ENCODE peak calls at places on chromosomes 6 and 20, in five cellular contexts. F is A673, M is fibroblast of lung, C is aorta, I is adipocyte. A is an unnamed sample.

GRCh38 chr6:84763397-84764331 is 734 bp downstream of the TBX18 start:
- DNase-seq in F (peak), M (peak), C (peak), I (peak), A (no peak)

GRCh38 chr6:16684896-16685554 is 76.2 kb downstream of the ATXN1 start:
- DNase-seq in F (no peak), M (no peak), C (no peak), I (peak), A (peak)

GRCh38 chr6:49666930-49667369 is 30.3 kb upstream of the RHAG start:
- DNase-seq in F (no peak), M (no peak), C (no peak), I (no peak), A (no peak)

GRCh38 chr6:17907467-17908229 is 79.8 kb downstream of the KIF13A start:
- DNase-seq in F (peak), M (peak), C (peak), I (peak), A (peak)

GRCh38 chr6:33174784-33175183 is 17.5 kb downstream of the COL11A2 start:
- DNase-seq in F (no peak), M (no peak), C (peak), I (no peak), A (no peak)

GRCh38 chr6:10901751-10902150 is 14.9 kb downstream of the SYCP2L start:
- DNase-seq in F (no peak), M (no peak), C (no peak), I (no peak), A (peak)

GRCh38 chr6:7262746-7263335 is 50.2 kb downstream of the SSR1 start:
- DNase-seq in F (no peak), M (no peak), C (peak), I (no peak), A (no peak)

GRCh38 chr6:111552241-111552744 is 53.4 kb downstream of the TRAF3IP2 start:
- DNase-seq in F (peak), M (peak), C (peak), I (peak), A (no peak)

GRCh38 chr6:40968620-40969145 is 70.3 kb downstream of the UNC5CL start:
- DNase-seq in F (no peak), M (no peak), C (no peak), I (no peak), A (no peak)

GRCh38 chr20:32973077-32973717 is 31.0 kb downstream of the SUN5 start:
- DNase-seq in F (no peak), M (no peak), C (no peak), I (no peak), A (no peak)

GRCh38 chr6:39273394-39273793 is 40.8 kb downstream of the KCNK17 start:
- DNase-seq in F (no peak), M (no peak), C (no peak), I (no peak), A (no peak)

GRCh38 chr6:32195652-32195901 is 3.1 kb upstream of the GPSM3 start:
- DNase-seq in F (peak), M (peak), C (peak), I (peak), A (peak)

GRCh38 chr6:144920391-144920983 is 635.4 kb downstream of the UTRN start:
- DNase-seq in F (no peak), M (no peak), C (no peak), I (no peak), A (no peak)

GRCh38 chr20:50278684-50279531 is 88.3 kb downstream of the CEBPB start:
- DNase-seq in F (no peak), M (peak), C (peak), I (no peak), A (no peak)

GRCh38 chr6:132085731-132086130 is 134.6 kb upstream of the CCN2 start:
- DNase-seq in F (peak), M (no peak), C (no peak), I (no peak), A (peak)

GRCh38 chr6:44245912-44246662 is 814 bp upstream of the HSP90AB1 start:
- DNase-seq in F (peak), M (peak), C (peak), I (peak), A (peak)

GRCh38 chr6:158835616-158836221 is 16.6 kb upstream of the EZR start:
- DNase-seq in F (no peak), M (peak), C (peak), I (no peak), A (no peak)

GRCh38 chr6:152726313-152726712 is 24.3 kb upstream of the VIP start:
- DNase-seq in F (no peak), M (no peak), C (no peak), I (no peak), A (no peak)

GRCh38 chr6:159422041-159422984 is 253.1 kb downstream of the FNDC1 start:
- DNase-seq in F (no peak), M (no peak), C (peak), I (no peak), A (no peak)

GRCh38 chr20:21702553-21703467 is 2.7 kb upstream of the PAX1 start:
- DNase-seq in F (peak), M (peak), C (no peak), I (peak), A (peak)

GRCh38 chr6:53432318-53433161 is 83.8 kb upstream of the ELOVL5 start:
- DNase-seq in F (no peak), M (peak), C (no peak), I (peak), A (no peak)

GRCh38 chr20:4573564-4574355 is 147.9 kb upstream of the PRND start:
- DNase-seq in F (peak), M (peak), C (peak), I (peak), A (no peak)

GRCh38 chr6:74519172-74519571 is 686.7 kb downstream of the COL12A1 start:
- DNase-seq in F (no peak), M (peak), C (no peak), I (peak), A (no peak)

GRCh38 chr20:760751-761417 is 7.4 kb downstream of the SLC52A3 start:
- DNase-seq in F (peak), M (no peak), C (peak), I (no peak), A (peak)

GRCh38 chr6:43276180-43277082 is 21.6 kb upstream of the SLC22A7 start:
- DNase-seq in F (no peak), M (peak), C (no peak), I (no peak), A (peak)

GRCh38 chr6:114638346-114638745 is 295.5 kb upstream of the HS3ST5 start:
- DNase-seq in F (no peak), M (peak), C (no peak), I (peak), A (no peak)

GRCh38 chr6:100283288-100283687 is 181.4 kb downstream of the SIM1 start:
- DNase-seq in F (no peak), M (peak), C (no peak), I (peak), A (no peak)

GRCh38 chr6:123016431-123017110 is 20.5 kb downstream of the CLVS2 start:
- DNase-seq in F (peak), M (no peak), C (no peak), I (no peak), A (no peak)

GRCh38 chr6:155880905-155881304 is 425.3 kb upstream of the NOX3 start:
- DNase-seq in F (no peak), M (peak), C (no peak), I (peak), A (no peak)

GRCh38 chr6:35238843-35239289 is 20.7 kb upstream of the ZNF76 start:
- DNase-seq in F (no peak), M (peak), C (peak), I (no peak), A (no peak)

GRCh38 chr20:539848-540247 is 3.7 kb downstream of the CSNK2A1 start:
- DNase-seq in F (no peak), M (peak), C (no peak), I (peak), A (no peak)

GRCh38 chr6:21386744-21387143 is 206.8 kb upstream of the SOX4 start:
- DNase-seq in F (peak), M (no peak), C (no peak), I (no peak), A (no peak)

GRCh38 chr6:30719356-30719755 is 796 bp upstream of the TUBB start:
- DNase-seq in F (no peak), M (no peak), C (peak), I (no peak), A (peak)
- H3K4me3 ChIP-seq in F (peak), M (peak), C (no peak), I (peak), A (peak)

DNA sequence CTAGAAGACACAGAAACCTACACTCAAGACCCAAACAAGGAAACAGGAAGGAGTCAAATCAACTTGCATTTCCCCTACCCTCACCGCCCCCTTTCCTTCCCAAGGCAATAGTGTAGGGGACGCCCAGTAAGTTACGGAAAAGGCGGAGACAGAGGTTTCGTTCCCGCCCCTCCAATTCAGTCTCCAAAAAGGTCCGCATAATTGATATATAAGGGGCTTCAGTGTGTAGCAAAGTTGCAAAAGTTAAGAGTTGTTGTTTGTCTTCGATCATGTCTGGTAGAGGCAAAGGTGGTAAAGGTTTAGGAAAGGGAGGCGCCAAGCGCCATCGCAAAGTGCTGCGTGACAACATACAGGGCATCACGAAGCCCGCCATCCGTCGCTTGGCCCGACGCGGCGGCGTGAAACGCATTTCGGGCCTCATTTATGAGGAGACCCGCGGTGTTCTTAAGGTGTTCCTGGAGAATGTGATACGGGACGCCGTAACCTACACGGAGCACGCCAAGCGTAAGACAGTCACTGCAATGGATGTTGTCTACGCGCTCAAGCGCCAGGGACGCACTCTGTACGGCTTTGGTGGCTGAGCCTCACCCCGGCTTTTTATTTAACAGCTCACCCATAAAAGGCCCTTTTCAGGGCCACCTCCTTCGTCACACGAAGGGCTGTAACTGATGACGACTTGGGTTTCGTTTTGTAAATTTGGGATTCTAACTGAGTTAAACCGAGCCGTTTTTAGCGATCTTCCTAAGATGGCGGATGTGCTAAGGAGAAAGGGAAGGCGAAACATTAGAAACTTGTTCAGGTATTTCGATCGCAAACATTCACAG is 124.6 kb upstream of the BTN3A2 start:
- DNase-seq in F (peak), M (peak), C (peak), I (peak), A (peak)
- H3K4me3 ChIP-seq in F (peak), M (peak), C (peak), I (peak), A (peak)

GRCh38 chr6:30954631-30955366 is 14.0 kb downstream of the MUCL3 start:
- DNase-seq in F (peak), M (no peak), C (no peak), I (no peak), A (no peak)
- H3K4me3 ChIP-seq in F (peak), M (peak), C (no peak), I (peak), A (peak)

GRCh38 chr6:170273681-170274080 is 17.2 kb downstream of the DLL1 start:
- DNase-seq in F (no peak), M (no peak), C (no peak), I (no peak), A (no peak)

GRCh38 chr6:170270984-170271593 is 19.8 kb downstream of the DLL1 start:
- DNase-seq in F (no peak), M (no peak), C (peak), I (no peak), A (no peak)

GRCh38 chr6:170273191-170273590 is 17.7 kb downstream of the DLL1 start:
- DNase-seq in F (no peak), M (no peak), C (peak), I (no peak), A (no peak)

GRCh38 chr6:170271771-170272314 is 19.0 kb downstream of the DLL1 start:
- DNase-seq in F (no peak), M (no peak), C (peak), I (no peak), A (peak)

GRCh38 chr6:170272341-170273065 is 18.4 kb downstream of the DLL1 start:
- DNase-seq in F (no peak), M (no peak), C (peak), I (no peak), A (no peak)
- H3K4me3 ChIP-seq in F (no peak), M (no peak), C (no peak), I (no peak), A (peak)

GRCh38 chr6:1391692-1392309 is 2.4 kb downstream of the FOXF2 start:
- DNase-seq in F (no peak), M (no peak), C (no peak), I (peak), A (no peak)

GRCh38 chr6:1389791-1390070 is 355 bp downstream of the FOXF2 start:
- DNase-seq in F (no peak), M (no peak), C (no peak), I (no peak), A (no peak)

GRCh38 chr6:1388927-1389790 is at the start of gene FOXF2:
- DNase-seq in F (no peak), M (peak), C (no peak), I (peak), A (no peak)

GRCh38 chr6:1390071-1390804 is 862 bp downstream of the FOXF2 start:
- DNase-seq in F (peak), M (peak), C (no peak), I (peak), A (no peak)

DNA sequence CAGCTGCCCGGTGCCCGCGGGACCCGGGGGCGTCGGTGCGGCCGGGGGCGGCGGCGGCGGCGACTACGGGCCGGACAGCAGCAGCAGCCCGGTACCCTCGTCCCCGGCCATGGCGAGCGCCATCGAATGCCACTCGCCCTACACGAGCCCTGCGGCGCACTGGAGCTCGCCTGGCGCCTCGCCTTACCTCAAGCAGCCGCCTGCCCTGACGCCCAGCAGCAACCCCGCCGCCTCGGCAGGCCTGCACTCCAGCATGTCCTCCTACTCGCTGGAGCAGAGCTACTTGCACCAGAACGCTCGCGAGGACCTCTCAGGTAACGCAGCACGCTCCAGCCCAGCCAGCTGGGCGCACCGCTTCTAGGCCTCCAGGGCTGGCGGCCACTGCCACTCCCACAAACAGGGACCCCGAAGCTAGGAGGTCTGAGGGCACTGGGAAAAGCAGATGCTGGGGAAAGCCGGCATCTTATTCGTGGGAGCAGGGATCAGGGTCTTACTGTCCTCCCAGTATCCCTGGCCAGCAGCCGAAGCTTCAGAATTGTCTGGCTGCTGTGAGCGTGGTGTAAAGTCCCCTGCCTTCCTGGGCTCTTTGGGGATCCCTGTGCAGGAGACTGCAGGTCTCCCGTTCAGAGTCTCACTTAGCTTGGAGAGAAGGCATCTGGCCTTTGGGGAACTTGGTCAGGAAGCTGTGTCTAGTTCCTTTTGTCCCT is 1.6 kb downstream of the FOXF2 start:
- DNase-seq in F (no peak), M (peak), C (no peak), I (peak), A (no peak)
- H3K4me3 ChIP-seq in F (no peak), M (peak), C (no peak), I (peak), A (no peak)

GRCh38 chr6:30826961-30827342 is 57.4 kb upstream of the DDR1 start:
- DNase-seq in F (no peak), M (no peak), C (no peak), I (no peak), A (no peak)

GRCh38 chr6:30829016-30829415 is 55.3 kb upstream of the DDR1 start:
- DNase-seq in F (no peak), M (no peak), C (no peak), I (no peak), A (no peak)

GRCh38 chr6:30830438-30830837 is 53.9 kb upstream of the DDR1 start:
- DNase-seq in F (no peak), M (no peak), C (no peak), I (no peak), A (no peak)

GRCh38 chr6:30829639-30830250 is 54.6 kb upstream of the DDR1 start:
- DNase-seq in F (no peak), M (no peak), C (no peak), I (no peak), A (no peak)

DNA sequence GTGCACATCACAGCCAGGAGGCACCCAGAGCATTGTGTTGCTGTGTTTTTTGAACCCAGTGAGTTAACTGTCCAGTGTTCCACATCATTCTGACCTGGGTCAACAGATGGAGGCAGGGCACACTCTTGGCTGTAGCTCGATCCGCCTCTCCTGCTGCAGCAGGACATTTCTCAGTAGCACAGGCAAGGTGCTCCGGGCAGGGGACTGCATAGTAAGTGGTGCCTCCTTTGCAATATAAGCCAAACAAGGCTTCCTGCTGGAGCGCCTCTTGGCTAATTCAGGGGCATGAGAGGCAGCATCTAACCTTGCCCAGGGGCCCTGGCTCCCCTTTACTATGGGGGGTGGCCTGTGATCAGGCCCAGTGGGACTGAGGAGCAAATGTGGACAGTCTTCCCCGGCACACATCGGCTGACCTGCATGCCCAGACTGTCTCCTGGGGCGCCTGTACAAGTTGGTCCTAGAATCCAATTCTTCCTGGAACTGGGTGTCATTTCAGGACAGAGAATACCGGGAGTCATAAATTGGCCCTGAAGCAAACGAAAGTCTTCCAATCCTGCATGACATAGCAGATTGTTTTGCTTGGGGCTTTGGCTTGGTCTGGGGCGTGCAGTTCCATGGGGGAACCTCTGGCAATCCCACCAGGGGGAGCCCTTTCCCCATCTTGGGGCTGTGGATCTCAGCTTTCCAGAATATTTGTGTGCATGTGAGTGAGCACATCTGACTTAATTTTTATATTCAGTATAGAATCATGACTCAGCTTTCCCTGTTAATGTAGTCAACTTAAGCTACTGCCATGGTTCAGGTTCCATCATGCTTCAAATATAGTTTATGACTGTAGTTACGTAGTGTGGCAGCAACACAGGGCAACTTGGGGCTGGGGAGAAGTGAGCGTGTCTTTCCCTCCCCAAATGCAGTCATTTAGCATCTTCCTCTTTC is 56.0 kb upstream of the DDR1 start:
- DNase-seq in F (peak), M (peak), C (peak), I (peak), A (peak)
- H3K4me3 ChIP-seq in F (no peak), M (no peak), C (no peak), I (peak), A (no peak)

GRCh38 chr6:45479834-45480696 is 102.3 kb upstream of the SUPT3H start:
- DNase-seq in F (peak), M (peak), C (no peak), I (peak), A (peak)
- H3K4me3 ChIP-seq in F (peak), M (no peak), C (no peak), I (peak), A (no peak)

DNA sequence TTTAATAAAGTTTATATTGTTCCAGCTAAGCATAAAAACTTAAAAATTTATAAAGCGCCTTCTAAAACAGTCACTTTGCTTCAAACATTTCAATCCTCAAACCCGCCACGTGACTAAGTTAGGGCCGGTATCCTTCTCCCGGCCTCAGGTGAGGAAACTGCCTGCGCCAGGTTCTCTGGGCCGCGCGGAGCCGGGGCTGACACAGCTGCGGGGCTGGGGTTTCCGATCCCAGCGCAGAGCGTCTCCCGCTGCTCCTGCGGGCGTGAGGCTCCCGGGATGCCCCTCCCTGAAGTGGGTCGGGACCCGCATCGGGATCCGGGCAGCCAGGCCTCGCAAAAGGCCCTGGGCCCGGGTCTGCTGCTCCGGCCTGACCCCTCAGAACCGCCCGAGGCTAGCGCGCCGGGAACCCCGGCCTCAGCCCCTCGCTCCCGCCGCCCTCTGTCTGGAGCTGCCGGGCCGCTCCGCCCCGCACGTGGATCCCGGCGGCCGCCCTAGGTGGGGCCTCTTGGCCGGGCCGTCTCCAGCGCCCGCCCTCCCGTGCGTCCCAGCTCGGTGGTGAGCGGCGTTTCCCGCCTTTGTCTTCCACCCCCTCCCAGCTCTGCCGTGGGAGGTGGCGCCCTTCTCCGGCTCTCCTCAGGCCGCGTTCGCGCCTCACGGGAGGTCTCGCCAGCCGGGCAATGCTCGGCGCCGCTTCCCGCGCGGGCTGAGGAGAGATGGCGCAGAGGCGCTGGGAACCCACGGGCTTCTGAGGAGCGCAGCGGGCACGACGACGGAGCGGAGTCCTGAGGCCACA is 267.9 kb downstream of the DLL1 start:
- DNase-seq in F (no peak), M (no peak), C (no peak), I (no peak), A (no peak)
- H3K4me3 ChIP-seq in F (no peak), M (no peak), C (no peak), I (no peak), A (no peak)